ENCODE peak calls at places on chromosome 13, in nine cellular contexts. B is iris pigment epithelial cell, V is NT2/D1, Z is AG08396, C is ovary, U is hepatic stellate cell, S is EL, L is lung, P is T-helper 2 cell. M is an unnamed sample.

GRCh38 chr13:39900106-39900750 is 244.8 kb downstream of the COG6 start:
- DNase-seq in Z (no peak), U (no peak), S (no peak), P (no peak), C (peak; percentile 48), V (no peak), B (peak; percentile 96), L (no peak), M (peak; percentile 91)

GRCh38 chr13:30346159-30346788 is 38.9 kb upstream of the KATNAL1 start:
- DNase-seq in V (no peak), S (no peak), C (no peak), L (no peak), Z (no peak), U (no peak), B (no peak), P (peak; percentile 31), M (no peak)

GRCh38 chr13:73365681-73366080 is 306.9 kb downstream of the KLF5 start:
- DNase-seq in C (no peak), V (no peak), B (no peak), Z (no peak), S (no peak), U (no peak), P (no peak), L (no peak), M (no peak)

GRCh38 chr13:110696776-110697175 is 9.1 kb downstream of the CARS2 start:
- DNase-seq in P (no peak), L (no peak), U (no peak), V (no peak), C (no peak), Z (no peak), B (no peak), S (no peak), M (no peak)

GRCh38 chr13:77919351-77920294 is 992 bp upstream of the EDNRB start:
- DNase-seq in S (peak; percentile 3), B (peak; percentile 10), P (no peak), U (peak; percentile 4), Z (peak; percentile 63), C (no peak), V (no peak), L (peak; percentile 39), M (peak; percentile 60)

GRCh38 chr13:103931396-103931795 is 865.2 kb upstream of the SLC10A2 start:
- DNase-seq in U (no peak), P (no peak), C (no peak), V (no peak), S (no peak), Z (no peak), L (no peak), B (no peak), M (no peak)

GRCh38 chr13:20126460-20127262 is 34.2 kb downstream of the GJA3 start:
- DNase-seq in S (no peak), L (no peak), Z (no peak), V (no peak), C (no peak), B (no peak), U (no peak), P (no peak), M (no peak)

GRCh38 chr13:42064259-42064658 is 15.8 kb downstream of the DGKH start:
- DNase-seq in U (no peak), V (no peak), Z (peak; percentile 38), S (peak; percentile 82), L (no peak), P (no peak), B (peak; percentile 97), C (no peak), M (peak; percentile 56)

GRCh38 chr13:39159393-39159792 is 121.1 kb downstream of the NHLRC3 start:
- DNase-seq in P (no peak), U (no peak), B (no peak), C (no peak), L (no peak), V (no peak), S (no peak), Z (no peak), M (peak; percentile 42)

GRCh38 chr13:112784811-112785418 is 95.1 kb downstream of the ATP11A start:
- DNase-seq in S (no peak), Z (no peak), L (no peak), U (no peak), V (no peak), B (no peak), P (no peak), C (peak; percentile 7), M (no peak)

GRCh38 chr13:60627071-60627686 is 230.2 kb downstream of the TDRD3 start:
- DNase-seq in Z (peak; percentile 25), B (peak; percentile 20), L (no peak), V (peak; percentile 47), S (peak; percentile 22), U (peak; percentile 4), P (no peak), C (no peak), M (peak; percentile 46)

M was measured in dermis microvascular lymphatic vessel endothelial cell.